ENCODE peak calls at places on chromosome 22, in nine cellular contexts. R is CD8-positive, alpha-beta memory T cell; C is mammary epithelial cell; S is CD4-positive, alpha-beta memory T cell; L is cardiac muscle cell; V is small intestine; E is uterus; K is thoracic aorta; W is GM23248. I is an unnamed sample. For H3K4me1, the result is how much of the 10 kb centered on the place peaks cover.

GRCh38 chr22:40042312-40042711 is 47.6 kb downstream of the FAM83F start:
- DNase-seq in V (no peak), E (no peak), C (no peak), L (no peak), K (no peak), S (no peak), W (no peak), R (no peak), I (no peak)

GRCh38 chr22:26835929-26836528 is 178.6 kb downstream of the MIAT start:
- DNase-seq in K (no peak), R (no peak), W (peak), E (peak), C (peak), S (peak), V (peak), L (peak), I (peak)

GRCh38 chr22:36386900-36387663 is 685 bp downstream of the MYH9 start:
- DNase-seq in C (no peak), E (peak), V (peak), W (peak), R (peak), K (no peak), L (no peak), S (no peak), I (peak)

GRCh38 chr22:26428515-26429457 is at the start of gene ASPHD2:
- DNase-seq in V (peak), K (no peak), C (peak), E (peak), L (peak), S (peak), R (peak), W (peak), I (no peak)

GRCh38 chr22:47878460-47878859 is 1116.0 kb downstream of the TBC1D22A start:
- DNase-seq in C (no peak), K (no peak), S (no peak), R (no peak), L (no peak), E (no peak), W (no peak), V (no peak), I (no peak)

GRCh38 chr22:27022741-27023373 is 365.5 kb downstream of the MIAT start:
- DNase-seq in W (no peak), K (no peak), V (no peak), E (no peak), L (no peak), C (no peak), R (no peak), S (no peak), I (no peak)

GRCh38 chr22:48494968-48495750 is 1332.5 kb downstream of the BRD1 start:
- DNase-seq in V (no peak), W (no peak), S (no peak), L (no peak), C (no peak), E (no peak), R (peak), K (no peak), I (no peak)

GRCh38 chr22:20117656-20118571 is 888 bp upstream of the TRMT2A start:
- DNase-seq in V (no peak), E (no peak), C (no peak), R (peak), S (peak), K (no peak), L (peak), W (peak), I (peak)

GRCh38 chr22:50216684-50217520 is 16.1 kb downstream of the SELENOO start:
- DNase-seq in W (no peak), C (no peak), S (no peak), L (no peak), V (no peak), E (peak), K (no peak), R (no peak), I (no peak)

GRCh38 chr22:48618326-48618725 is 1209.3 kb downstream of the BRD1 start:
- DNase-seq in L (no peak), W (no peak), K (no peak), R (no peak), E (no peak), C (no peak), V (no peak), S (no peak), I (no peak)

GRCh38 chr22:35314161-35314942 is 14.7 kb downstream of the TOM1 start:
- DNase-seq in L (no peak), E (peak), S (no peak), K (no peak), R (peak), C (no peak), V (peak), W (no peak), I (no peak)

GRCh38 chr22:49340406-49340805 is 487.3 kb downstream of the BRD1 start:
- DNase-seq in E (no peak), W (no peak), K (no peak), L (no peak), S (no peak), R (no peak), C (no peak), V (no peak), I (no peak)

GRCh38 chr22:48551061-48551460 is 1276.6 kb downstream of the BRD1 start:
- DNase-seq in R (no peak), K (no peak), L (no peak), V (no peak), W (no peak), C (no peak), E (no peak), S (no peak), I (no peak)

GRCh38 chr22:36144886-36145541 is 15.5 kb downstream of the APOL3 start:
- DNase-seq in V (peak), L (peak), R (no peak), E (peak), S (no peak), K (no peak), C (peak), W (peak), I (peak)

GRCh38 chr22:36355894-36356293 is 31.9 kb downstream of the MYH9 start:
- DNase-seq in K (no peak), C (no peak), S (no peak), R (peak), V (no peak), W (no peak), L (no peak), E (no peak), I (no peak)

GRCh38 chr22:38029370-38029769 is 27.8 kb upstream of the PICK1 start:
- DNase-seq in V (no peak), C (no peak), E (no peak), L (no peak), K (no peak), R (no peak), S (no peak), W (no peak), I (no peak)

GRCh38 chr22:21936151-21936778 is 16.4 kb downstream of the PPM1F start:
- DNase-seq in W (peak), S (no peak), E (no peak), L (no peak), C (no peak), V (no peak), K (no peak), R (no peak), I (no peak)

GRCh38 chr22:35841907-35842518 is 124.3 kb downstream of the APOL5 start:
- DNase-seq in L (no peak), E (no peak), W (no peak), K (no peak), S (no peak), V (no peak), C (no peak), R (no peak), I (no peak)

GRCh38 chr22:44735518-44736428 is 16.6 kb upstream of the ARHGAP8 start:
- DNase-seq in W (peak), E (peak), R (peak), C (no peak), V (peak), S (peak), L (peak), K (no peak), I (peak)

GRCh38 chr22:50726643-50727340 is 11.2 kb upstream of the ACR start:
- DNase-seq in C (no peak), L (no peak), R (peak), K (no peak), S (no peak), V (no peak), E (no peak), W (no peak), I (no peak)

GRCh38 chr22:47142427-47143046 is 380.1 kb downstream of the TBC1D22A start:
- DNase-seq in K (no peak), C (no peak), L (no peak), E (no peak), W (no peak), R (no peak), V (no peak), S (no peak), I (no peak)

GRCh38 chr22:50469377-50470305 is 5.2 kb downstream of the SBF1 start:
- DNase-seq in L (peak), V (peak), K (no peak), S (peak), E (no peak), R (peak), C (peak), W (peak), I (peak)

GRCh38 chr22:20127318-20127868 is 4.2 kb upstream of the ZDHHC8 start:
- DNase-seq in K (no peak), R (no peak), V (no peak), S (no peak), W (no peak), C (no peak), E (no peak), L (no peak), I (no peak)

GRCh38 chr22:29947410-29948387 is 64.7 kb downstream of the MTMR3 start:
- DNase-seq in E (no peak), W (peak), R (no peak), K (no peak), S (no peak), C (no peak), L (peak), V (no peak), I (peak)

GRCh38 chr22:47918276-47918928 is 1156.0 kb downstream of the TBC1D22A start:
- DNase-seq in C (no peak), V (peak), L (no peak), S (peak), E (no peak), K (no peak), R (peak), W (no peak), I (no peak)

GRCh38 chr22:46992121-46992731 is 229.8 kb downstream of the TBC1D22A start:
- DNase-seq in C (no peak), K (no peak), R (no peak), E (no peak), W (no peak), V (no peak), L (no peak), S (no peak), I (no peak)

GRCh38 chr22:24532075-24532474 is 22.9 kb downstream of the GUCD1 start:
- DNase-seq in V (peak), E (no peak), K (no peak), C (no peak), R (no peak), W (no peak), S (no peak), L (no peak), I (no peak)

GRCh38 chr22:24359452-24360120 is 67.8 kb upstream of the ADORA2A start:
- DNase-seq in W (no peak), L (peak), C (no peak), V (peak), S (no peak), E (no peak), R (no peak), K (no peak), I (no peak)

GRCh38 chr22:49179886-49180682 is 647.6 kb downstream of the BRD1 start:
- DNase-seq in R (peak), C (no peak), S (no peak), L (no peak), E (no peak), W (no peak), V (no peak), K (no peak), I (no peak)

GRCh38 chr22:39719559-39720450 is 149.3 kb downstream of the CACNA1I start:
- DNase-seq in S (no peak), R (no peak), E (no peak), V (no peak), C (no peak), W (no peak), L (peak), K (no peak), I (no peak)

GRCh38 chr22:21951931-21952465 is 650 bp downstream of the PPM1F start:
- DNase-seq in W (peak), S (no peak), R (no peak), K (no peak), L (peak), C (peak), E (no peak), V (peak), I (no peak)

GRCh38 chr22:28142361-28142801 is 223.3 kb upstream of the PITPNB start:
- DNase-seq in W (peak), V (no peak), E (peak), S (no peak), L (peak), K (no peak), R (no peak), C (peak), I (peak)
- H3K4me1 ChIP-seq in W (half or more), V (under half), E (under half), S (under half), L (under half), K (under half), R (under half), C (under half), I (under half)

GRCh38 chr22:45880091-45880651 is 96.8 kb downstream of the WNT7B start:
- DNase-seq in E (no peak), W (no peak), L (no peak), V (no peak), R (no peak), C (no peak), K (no peak), S (no peak), I (no peak)
- H3K27ac ChIP-seq in E (no peak), W (no peak), L (no peak), V (no peak), R (no peak), C (no peak), K (no peak), S (no peak), I (no peak)

GRCh38 chr22:42342426-42343135 is 72.1 kb upstream of the TCF20 start:
- DNase-seq in R (no peak), K (no peak), C (no peak), W (no peak), L (no peak), S (no peak), E (no peak), V (no peak), I (no peak)
- H3K4me3 ChIP-seq in R (no peak), K (peak), C (peak), W (no peak), L (peak), S (no peak), E (peak), V (no peak), I (peak)

GRCh38 chr22:17966403-17966717 is 58.0 kb downstream of the MICAL3 start:
- DNase-seq in E (no peak), S (no peak), K (no peak), L (no peak), C (no peak), V (no peak), R (no peak), W (no peak), I (no peak)
- H3K4me1 ChIP-seq in E (under half), S (under half), K (under half), L (under half), C (under half), V (under half), R (under half), W (under half), I (under half)